ENCODE peak calls at places on chromosomes 6 and 20, in four cellular contexts. X is MCF 10A, P is fibroblast of the conjunctiva, O is KBM-7. V is an unnamed sample.

GRCh38 chr6:166365221-166365620 is 17.5 kb downstream of the MPC1 start:
- DNase-seq in X (no peak), P (no peak), O (no peak), V (no peak)

GRCh38 chr20:58623579-58624473 is 27.3 kb upstream of the STX16 start:
- DNase-seq in X (peak), P (peak), O (no peak), V (no peak)

GRCh38 chr6:147434508-147434907 is 74.0 kb upstream of the SAMD5 start:
- DNase-seq in X (peak), P (no peak), O (no peak), V (no peak)

GRCh38 chr6:149037026-149037734 is 280.3 kb upstream of the TAB2 start:
- DNase-seq in X (no peak), P (no peak), O (no peak), V (no peak)

GRCh38 chr6:101539510-101540245 is 146.2 kb downstream of the GRIK2 start:
- DNase-seq in X (peak), P (peak), O (no peak), V (no peak)

GRCh38 chr6:71527831-71528377 is 239.3 kb downstream of the OGFRL1 start:
- DNase-seq in X (no peak), P (no peak), O (no peak), V (no peak)

GRCh38 chr6:131197716-131198115 is 62.4 kb downstream of the AKAP7 start:
- DNase-seq in X (no peak), P (no peak), O (peak), V (no peak)

GRCh38 chr6:16741112-16742016 is 19.9 kb downstream of the ATXN1 start:
- DNase-seq in X (no peak), P (no peak), O (peak), V (no peak)

V was measured in Kasumi-1.